ENCODE peak calls at places on chromosomes 7 and 10, in four cellular contexts. One of them, this sample, is unnamed.

GRCh38 chr10:85603167-85603940 is 763.2 kb downstream of the GRID1 start:
- DNase-seq in midbrain: no peak
- DNase-seq in memory B cell: no peak
- DNase-seq in hypothalamus: no peak
- DNase-seq in this sample: no peak

GRCh38 chr10:114955984-114956383 is 18.0 kb downstream of the TRUB1 start:
- DNase-seq in midbrain: no peak
- DNase-seq in memory B cell: no peak
- DNase-seq in hypothalamus: no peak
- DNase-seq in this sample: no peak

GRCh38 chr7:42661312-42661711 is 250.6 kb downstream of the C7orf25 start:
- DNase-seq in midbrain: no peak
- DNase-seq in memory B cell: no peak
- DNase-seq in hypothalamus: no peak
- DNase-seq in this sample: no peak

GRCh38 chr7:50640779-50641178 is 75.6 kb upstream of the DDC start:
- DNase-seq in midbrain: peak; percentile 46
- DNase-seq in memory B cell: no peak
- DNase-seq in hypothalamus: no peak
- DNase-seq in this sample: no peak

GRCh38 chr10:123459371-123460224 is 206.6 kb upstream of the GPR26 start:
- DNase-seq in midbrain: no peak
- DNase-seq in memory B cell: no peak
- DNase-seq in hypothalamus: no peak
- DNase-seq in this sample: no peak

GRCh38 chr7:44633254-44634186 is 27.1 kb downstream of the OGDH start:
- DNase-seq in midbrain: peak; percentile 30
- DNase-seq in memory B cell: peak; percentile 73
- DNase-seq in hypothalamus: no peak
- DNase-seq in this sample: peak; percentile 30

GRCh38 chr7:94584113-94584512 is 71.8 kb downstream of the SGCE start:
- DNase-seq in midbrain: no peak
- DNase-seq in memory B cell: no peak
- DNase-seq in hypothalamus: no peak
- DNase-seq in this sample: no peak

GRCh38 chr7:27160546-27161213 is 4.2 kb upstream of the HOXA7 start:
- DNase-seq in midbrain: peak; percentile 73
- DNase-seq in memory B cell: peak; percentile 87
- DNase-seq in hypothalamus: peak; percentile 38
- DNase-seq in this sample: peak; percentile 87

GRCh38 chr7:138608292-138608691 is 92.9 kb downstream of the SVOPL start:
- DNase-seq in midbrain: no peak
- DNase-seq in memory B cell: no peak
- DNase-seq in hypothalamus: no peak
- DNase-seq in this sample: no peak

GRCh38 chr7:50646069-50646468 is 80.9 kb upstream of the DDC start:
- DNase-seq in midbrain: no peak
- DNase-seq in memory B cell: no peak
- DNase-seq in hypothalamus: no peak
- DNase-seq in this sample: no peak

GRCh38 chr10:93376372-93377296 is 105.5 kb downstream of the MYOF start:
- DNase-seq in midbrain: peak; percentile 73
- DNase-seq in memory B cell: peak; percentile 62
- DNase-seq in hypothalamus: no peak
- DNase-seq in this sample: peak; percentile 70

GRCh38 chr10:79019961-79020491 is 48.7 kb upstream of the ZMIZ1 start:
- DNase-seq in midbrain: no peak
- DNase-seq in memory B cell: no peak
- DNase-seq in hypothalamus: no peak
- DNase-seq in this sample: no peak

GRCh38 chr7:23357190-23358093 is 58.3 kb downstream of the MALSU1 start:
- DNase-seq in midbrain: no peak
- DNase-seq in memory B cell: peak; percentile 35
- DNase-seq in hypothalamus: no peak
- DNase-seq in this sample: no peak

GRCh38 chr7:102279537-102280400 is 6.9 kb upstream of the SH2B2 start:
- DNase-seq in midbrain: peak; percentile 42
- DNase-seq in memory B cell: peak; percentile 72
- DNase-seq in hypothalamus: no peak
- DNase-seq in this sample: peak; percentile 79

GRCh38 chr7:115223959-115224358 is 302.1 kb downstream of the MDFIC start:
- DNase-seq in midbrain: no peak
- DNase-seq in memory B cell: no peak
- DNase-seq in hypothalamus: no peak
- DNase-seq in this sample: no peak

This sample was measured in HL-60.